ENCODE peak calls at places on chromosomes 5 and 9, in ten cellular contexts. One of them, this sample, is unnamed.

GRCh38 chr5:87340716-87341115 is 72.0 kb downstream of the CCNH start:
- DNase-seq in CD8-positive, alpha-beta T cell: no peak
- DNase-seq in brain microvascular endothelial cell: no peak
- DNase-seq in endodermal cell: no peak
- DNase-seq in tibial nerve: no peak
- DNase-seq in left lung: no peak
- DNase-seq in adrenal gland: no peak
- DNase-seq in Panc1: no peak
- DNase-seq in heart left ventricle: no peak
- DNase-seq in PC-9: no peak
- DNase-seq in this sample: no peak

GRCh38 chr5:133995341-133995740 is 9.4 kb downstream of the VDAC1 start:
- DNase-seq in CD8-positive, alpha-beta T cell: no peak
- DNase-seq in brain microvascular endothelial cell: no peak
- DNase-seq in endodermal cell: peak; percentile 59
- DNase-seq in tibial nerve: no peak
- DNase-seq in left lung: no peak
- DNase-seq in adrenal gland: no peak
- DNase-seq in Panc1: no peak
- DNase-seq in heart left ventricle: no peak
- DNase-seq in PC-9: no peak
- DNase-seq in this sample: no peak

GRCh38 chr5:119327018-119327417 is 28.8 kb upstream of the TNFAIP8 start:
- DNase-seq in CD8-positive, alpha-beta T cell: no peak
- DNase-seq in brain microvascular endothelial cell: no peak
- DNase-seq in endodermal cell: no peak
- DNase-seq in tibial nerve: no peak
- DNase-seq in left lung: no peak
- DNase-seq in adrenal gland: no peak
- DNase-seq in Panc1: no peak
- DNase-seq in heart left ventricle: no peak
- DNase-seq in PC-9: no peak
- DNase-seq in this sample: no peak

GRCh38 chr9:5918460-5918859 is 27.8 kb downstream of the MLANA start:
- DNase-seq in CD8-positive, alpha-beta T cell: no peak
- DNase-seq in brain microvascular endothelial cell: no peak
- DNase-seq in endodermal cell: no peak
- DNase-seq in tibial nerve: no peak
- DNase-seq in left lung: no peak
- DNase-seq in adrenal gland: no peak
- DNase-seq in Panc1: no peak
- DNase-seq in heart left ventricle: no peak
- DNase-seq in PC-9: no peak
- DNase-seq in this sample: no peak

GRCh38 chr5:124927735-124928134 is 181.3 kb upstream of the ZNF608 start:
- DNase-seq in CD8-positive, alpha-beta T cell: no peak
- DNase-seq in brain microvascular endothelial cell: peak; percentile 83
- DNase-seq in endodermal cell: no peak
- DNase-seq in tibial nerve: no peak
- DNase-seq in left lung: no peak
- DNase-seq in adrenal gland: no peak
- DNase-seq in Panc1: no peak
- DNase-seq in heart left ventricle: no peak
- DNase-seq in PC-9: no peak
- DNase-seq in this sample: no peak

GRCh38 chr5:169876376-169876775 is 103.9 kb downstream of the INSYN2B start:
- DNase-seq in CD8-positive, alpha-beta T cell: no peak
- DNase-seq in brain microvascular endothelial cell: no peak
- DNase-seq in endodermal cell: no peak
- DNase-seq in tibial nerve: no peak
- DNase-seq in left lung: no peak
- DNase-seq in adrenal gland: no peak
- DNase-seq in Panc1: no peak
- DNase-seq in heart left ventricle: no peak
- DNase-seq in PC-9: no peak
- DNase-seq in this sample: no peak

GRCh38 chr5:469752-470483 is 26.9 kb downstream of the EXOC3 start:
- DNase-seq in CD8-positive, alpha-beta T cell: no peak
- DNase-seq in brain microvascular endothelial cell: no peak
- DNase-seq in endodermal cell: peak; percentile 39
- DNase-seq in tibial nerve: no peak
- DNase-seq in left lung: no peak
- DNase-seq in adrenal gland: no peak
- DNase-seq in Panc1: no peak
- DNase-seq in heart left ventricle: peak; percentile 26
- DNase-seq in PC-9: no peak
- DNase-seq in this sample: no peak

GRCh38 chr9:21434202-21435014 is 5.8 kb upstream of the IFNA1 start:
- DNase-seq in CD8-positive, alpha-beta T cell: no peak
- DNase-seq in brain microvascular endothelial cell: peak; percentile 71
- DNase-seq in endodermal cell: peak; percentile 77
- DNase-seq in tibial nerve: peak; percentile 50
- DNase-seq in left lung: no peak
- DNase-seq in adrenal gland: peak; percentile 72
- DNase-seq in Panc1: no peak
- DNase-seq in heart left ventricle: no peak
- DNase-seq in PC-9: peak; percentile 26
- DNase-seq in this sample: peak; percentile 29

GRCh38 chr5:2021484-2022176 is 138.9 kb upstream of the IRX4 start:
- DNase-seq in CD8-positive, alpha-beta T cell: no peak
- DNase-seq in brain microvascular endothelial cell: no peak
- DNase-seq in endodermal cell: peak; percentile 40
- DNase-seq in tibial nerve: no peak
- DNase-seq in left lung: peak; percentile 37
- DNase-seq in adrenal gland: no peak
- DNase-seq in Panc1: no peak
- DNase-seq in heart left ventricle: no peak
- DNase-seq in PC-9: no peak
- DNase-seq in this sample: no peak

GRCh38 chr5:155529366-155529765 is 515.8 kb downstream of the KIF4B start:
- DNase-seq in CD8-positive, alpha-beta T cell: no peak
- DNase-seq in brain microvascular endothelial cell: no peak
- DNase-seq in endodermal cell: no peak
- DNase-seq in tibial nerve: no peak
- DNase-seq in left lung: no peak
- DNase-seq in adrenal gland: no peak
- DNase-seq in Panc1: no peak
- DNase-seq in heart left ventricle: no peak
- DNase-seq in PC-9: no peak
- DNase-seq in this sample: no peak

GRCh38 chr9:33440609-33441008 is 6.8 kb downstream of the AQP3 start:
- DNase-seq in CD8-positive, alpha-beta T cell: no peak
- DNase-seq in brain microvascular endothelial cell: no peak
- DNase-seq in endodermal cell: no peak
- DNase-seq in tibial nerve: no peak
- DNase-seq in left lung: no peak
- DNase-seq in adrenal gland: no peak
- DNase-seq in Panc1: no peak
- DNase-seq in heart left ventricle: no peak
- DNase-seq in PC-9: no peak
- DNase-seq in this sample: no peak

DNA sequence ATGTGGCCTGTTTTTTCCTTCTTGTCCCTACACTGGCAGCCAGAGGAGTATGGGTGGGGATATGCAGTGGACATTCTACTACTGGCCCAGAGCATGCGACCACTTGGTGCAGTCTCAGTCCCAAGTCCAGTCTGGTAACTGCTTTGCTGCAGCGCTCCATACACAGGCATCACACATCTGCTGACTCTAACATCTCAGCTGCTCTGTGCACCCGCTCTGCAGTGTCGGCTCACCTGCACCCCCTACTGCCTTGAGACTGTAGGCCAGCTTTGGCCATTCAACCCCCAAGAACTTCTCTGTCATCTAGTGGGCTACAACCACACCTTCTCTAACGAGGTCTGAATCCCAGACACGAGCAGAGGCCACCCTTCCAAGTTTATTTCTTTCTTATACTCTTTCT is 46.4 kb upstream of the SLCO6A1 start:
- DNase-seq in CD8-positive, alpha-beta T cell: no peak
- DNase-seq in brain microvascular endothelial cell: peak; percentile 7
- DNase-seq in endodermal cell: peak; percentile 90
- DNase-seq in tibial nerve: no peak
- DNase-seq in left lung: peak; percentile 27
- DNase-seq in adrenal gland: peak; percentile 62
- DNase-seq in Panc1: no peak
- DNase-seq in heart left ventricle: no peak
- DNase-seq in PC-9: no peak
- DNase-seq in this sample: no peak
- TF ChIP-seq CTCF in CD8-positive, alpha-beta T cell: no peak
- TF ChIP-seq CTCF in brain microvascular endothelial cell: peak; percentile 69
- TF ChIP-seq CTCF in endodermal cell: peak; percentile 82
- TF ChIP-seq CTCF in tibial nerve: no peak
- TF ChIP-seq CTCF in left lung: no peak
- TF ChIP-seq CTCF in adrenal gland: no peak
- TF ChIP-seq CTCF in Panc1: peak; percentile 47
- TF ChIP-seq CTCF in heart left ventricle: no peak
- TF ChIP-seq CTCF in PC-9: no peak
- TF ChIP-seq CTCF in this sample: no peak

DNA sequence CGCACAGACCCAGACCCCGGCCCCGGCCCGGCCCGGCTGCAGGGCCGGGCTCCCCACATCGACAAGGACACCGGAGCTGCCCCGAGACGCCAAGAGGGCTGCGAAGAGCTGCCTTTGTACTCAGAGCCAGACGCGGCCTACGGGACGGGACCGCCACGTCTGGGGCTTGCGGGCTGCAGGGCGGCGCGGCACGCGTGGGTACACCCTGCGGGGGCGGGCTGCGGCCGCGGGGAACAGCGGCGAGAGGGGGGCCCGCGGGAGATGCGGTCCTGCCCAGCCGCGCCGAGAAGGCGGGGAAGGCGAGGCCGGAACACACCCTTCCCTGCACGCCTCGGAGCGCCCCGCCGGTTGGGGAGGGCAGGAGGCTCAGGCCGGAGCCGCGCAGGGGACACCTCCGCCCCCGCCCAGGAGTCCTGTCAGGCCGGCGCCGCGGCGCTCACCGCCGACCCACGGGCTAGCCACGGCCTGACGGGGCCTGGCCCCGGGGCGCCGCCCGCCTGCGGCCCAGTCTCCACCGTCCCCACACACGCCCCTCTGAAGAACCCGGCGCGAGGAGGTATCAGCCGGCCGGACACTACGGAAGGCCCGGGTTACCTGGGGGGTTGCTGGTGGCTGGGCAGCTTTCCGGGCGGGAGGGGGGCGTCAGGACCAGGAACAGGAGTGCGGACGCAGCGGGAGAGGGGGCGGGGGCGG is 478 bp downstream of the RAB14 start:
- DNase-seq in CD8-positive, alpha-beta T cell: peak; percentile 41
- DNase-seq in brain microvascular endothelial cell: no peak
- DNase-seq in endodermal cell: peak; percentile 70
- DNase-seq in tibial nerve: no peak
- DNase-seq in left lung: peak; percentile 92
- DNase-seq in adrenal gland: no peak
- DNase-seq in Panc1: no peak
- DNase-seq in heart left ventricle: peak; percentile 57
- DNase-seq in PC-9: peak; percentile 60
- DNase-seq in this sample: peak; percentile 65
- H3K4me3 ChIP-seq in CD8-positive, alpha-beta T cell: peak overlapping the region; percentile 77
- H3K4me3 ChIP-seq in brain microvascular endothelial cell: peak overlapping the region; percentile 87
- H3K4me3 ChIP-seq in endodermal cell: peak overlapping the region; percentile 92
- H3K4me3 ChIP-seq in tibial nerve: peak overlapping the region; percentile 66
- H3K4me3 ChIP-seq in left lung: peak overlapping the region; percentile 77
- H3K4me3 ChIP-seq in adrenal gland: peak overlapping the region; percentile 90
- H3K4me3 ChIP-seq in Panc1: peak overlapping the region; percentile 82
- H3K4me3 ChIP-seq in heart left ventricle: peak overlapping the region; percentile 90
- H3K4me3 ChIP-seq in PC-9: peak overlapping the region; percentile 92
- H3K4me3 ChIP-seq in this sample: peak overlapping the region; percentile 79

GRCh38 chr5:38790891-38791290 is 54.9 kb upstream of the OSMR start:
- DNase-seq in CD8-positive, alpha-beta T cell: no peak
- DNase-seq in brain microvascular endothelial cell: no peak
- DNase-seq in endodermal cell: no peak
- DNase-seq in tibial nerve: no peak
- DNase-seq in left lung: no peak
- DNase-seq in adrenal gland: no peak
- DNase-seq in Panc1: no peak
- DNase-seq in heart left ventricle: no peak
- DNase-seq in PC-9: no peak
- DNase-seq in this sample: no peak

GRCh38 chr5:38794986-38795385 is 50.8 kb upstream of the OSMR start:
- DNase-seq in CD8-positive, alpha-beta T cell: no peak
- DNase-seq in brain microvascular endothelial cell: no peak
- DNase-seq in endodermal cell: no peak
- DNase-seq in tibial nerve: no peak
- DNase-seq in left lung: no peak
- DNase-seq in adrenal gland: no peak
- DNase-seq in Panc1: no peak
- DNase-seq in heart left ventricle: no peak
- DNase-seq in PC-9: no peak
- DNase-seq in this sample: no peak

GRCh38 chr5:38793099-38793498 is 52.7 kb upstream of the OSMR start:
- DNase-seq in CD8-positive, alpha-beta T cell: no peak
- DNase-seq in brain microvascular endothelial cell: no peak
- DNase-seq in endodermal cell: no peak
- DNase-seq in tibial nerve: no peak
- DNase-seq in left lung: no peak
- DNase-seq in adrenal gland: no peak
- DNase-seq in Panc1: no peak
- DNase-seq in heart left ventricle: no peak
- DNase-seq in PC-9: no peak
- DNase-seq in this sample: no peak

GRCh38 chr5:38789777-38790176 is 56.0 kb upstream of the OSMR start:
- DNase-seq in CD8-positive, alpha-beta T cell: no peak
- DNase-seq in brain microvascular endothelial cell: no peak
- DNase-seq in endodermal cell: no peak
- DNase-seq in tibial nerve: no peak
- DNase-seq in left lung: no peak
- DNase-seq in adrenal gland: no peak
- DNase-seq in Panc1: no peak
- DNase-seq in heart left ventricle: no peak
- DNase-seq in PC-9: no peak
- DNase-seq in this sample: no peak

DNA sequence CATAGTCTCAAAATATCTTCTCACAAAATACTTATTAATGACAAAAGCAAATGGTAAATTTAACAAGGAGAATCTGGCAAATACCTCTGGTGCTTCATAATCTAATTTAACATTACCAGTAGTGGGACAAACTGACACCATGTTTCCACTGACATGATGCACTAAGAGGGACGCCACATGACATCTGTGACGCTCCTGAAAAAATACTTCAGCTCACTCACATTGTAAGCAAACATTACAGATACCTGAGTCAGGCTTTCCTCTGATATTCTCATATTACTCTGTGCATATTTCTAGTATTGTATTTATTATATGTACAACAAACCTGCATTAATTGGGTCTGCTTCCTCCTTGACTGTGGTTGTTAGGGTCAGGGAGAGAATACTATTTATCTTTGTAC is 56.7 kb upstream of the OSMR start:
- DNase-seq in CD8-positive, alpha-beta T cell: no peak
- DNase-seq in brain microvascular endothelial cell: peak; percentile 68
- DNase-seq in endodermal cell: no peak
- DNase-seq in tibial nerve: no peak
- DNase-seq in left lung: no peak
- DNase-seq in adrenal gland: no peak
- DNase-seq in Panc1: no peak
- DNase-seq in heart left ventricle: no peak
- DNase-seq in PC-9: no peak
- DNase-seq in this sample: no peak
- H3K27ac ChIP-seq in CD8-positive, alpha-beta T cell: no peak overlapping the region
- H3K27ac ChIP-seq in brain microvascular endothelial cell: no peak overlapping the region
- H3K27ac ChIP-seq in endodermal cell: no peak overlapping the region
- H3K27ac ChIP-seq in tibial nerve: no peak overlapping the region
- H3K27ac ChIP-seq in left lung: no peak overlapping the region
- H3K27ac ChIP-seq in adrenal gland: no peak overlapping the region
- H3K27ac ChIP-seq in Panc1: peak overlapping the region; percentile 85
- H3K27ac ChIP-seq in heart left ventricle: no peak overlapping the region
- H3K27ac ChIP-seq in PC-9: no peak overlapping the region
- H3K27ac ChIP-seq in this sample: no peak overlapping the region

GRCh38 chr5:19701731-19702130 is 286.3 kb downstream of the CDH18 start:
- DNase-seq in CD8-positive, alpha-beta T cell: no peak
- DNase-seq in brain microvascular endothelial cell: no peak
- DNase-seq in endodermal cell: no peak
- DNase-seq in tibial nerve: no peak
- DNase-seq in left lung: no peak
- DNase-seq in adrenal gland: no peak
- DNase-seq in Panc1: no peak
- DNase-seq in heart left ventricle: no peak
- DNase-seq in PC-9: no peak
- DNase-seq in this sample: no peak
- TF ChIP-seq CTCF in CD8-positive, alpha-beta T cell: no peak
- TF ChIP-seq CTCF in brain microvascular endothelial cell: no peak
- TF ChIP-seq CTCF in endodermal cell: no peak
- TF ChIP-seq CTCF in tibial nerve: no peak
- TF ChIP-seq CTCF in left lung: no peak
- TF ChIP-seq CTCF in adrenal gland: no peak
- TF ChIP-seq CTCF in Panc1: no peak
- TF ChIP-seq CTCF in heart left ventricle: no peak
- TF ChIP-seq CTCF in PC-9: no peak
- TF ChIP-seq CTCF in this sample: no peak